ENCODE peak calls at places on chromosomes 4 and X, in nine cellular contexts. X, B, S, Z, V, Y, D, P and E are unnamed samples.

GRCh38 chrX:55624403-55624802 is 1.2 kb downstream of the FOXR2 start:
- DNase-seq in X (no peak), B (no peak), S (no peak), Z (no peak), V (no peak), Y (no peak), D (no peak), P (no peak), E (no peak)

GRCh38 chrX:3244203-3244743 is 102.2 kb downstream of the MXRA5 start:
- DNase-seq in X (no peak), B (no peak), S (peak), Z (no peak), V (no peak), Y (no peak), D (no peak), P (no peak), E (no peak)

GRCh38 chr4:37324526-37324925 is 80.0 kb downstream of the NWD2 start:
- DNase-seq in X (no peak), B (no peak), S (no peak), Z (no peak), V (no peak), Y (no peak), D (no peak), P (no peak), E (no peak)

GRCh38 chrX:118216488-118216887 is 99.9 kb upstream of the KLHL13 start:
- DNase-seq in X (no peak), B (no peak), S (no peak), Z (no peak), V (no peak), Y (peak), D (no peak), P (no peak), E (peak)

GRCh38 chr4:155587766-155588165 is 78.9 kb upstream of the GUCY1A1 start:
- DNase-seq in X (no peak), B (no peak), S (no peak), Z (no peak), V (no peak), Y (no peak), D (no peak), P (no peak), E (no peak)

GRCh38 chr4:144656857-144657256 is 10.9 kb downstream of the HHIP start:
- DNase-seq in X (no peak), B (no peak), S (no peak), Z (no peak), V (no peak), Y (no peak), D (no peak), P (no peak), E (no peak)

GRCh38 chrX:99301990-99302389 is 1108.1 kb downstream of the PCDH19 start:
- DNase-seq in X (no peak), B (no peak), S (no peak), Z (no peak), V (no peak), Y (peak), D (no peak), P (no peak), E (no peak)

GRCh38 chr4:36651253-36651652 is 369.8 kb downstream of the DTHD1 start:
- DNase-seq in X (no peak), B (peak), S (no peak), Z (no peak), V (no peak), Y (no peak), D (no peak), P (no peak), E (no peak)

GRCh38 chr4:40280586-40280985 is 54.5 kb upstream of the CHRNA9 start:
- DNase-seq in X (no peak), B (no peak), S (no peak), Z (no peak), V (no peak), Y (no peak), D (no peak), P (no peak), E (no peak)

GRCh38 chrX:46791927-46792825 is 33.3 kb upstream of the SLC9A7 start:
- DNase-seq in X (no peak), B (peak), S (peak), Z (no peak), V (peak), Y (peak), D (no peak), P (no peak), E (no peak)

GRCh38 chrX:20514358-20514757 is 247.6 kb upstream of the RPS6KA3 start:
- DNase-seq in X (no peak), B (no peak), S (peak), Z (no peak), V (no peak), Y (no peak), D (no peak), P (no peak), E (no peak)

GRCh38 chr4:76087007-76087769 is 12.7 kb downstream of the ART3 start:
- DNase-seq in X (peak), B (peak), S (peak), Z (no peak), V (peak), Y (peak), D (peak), P (peak), E (no peak)

GRCh38 chr4:109319684-109320083 is 17.2 kb upstream of the COL25A1 start:
- DNase-seq in X (no peak), B (no peak), S (no peak), Z (no peak), V (no peak), Y (no peak), D (no peak), P (no peak), E (no peak)

GRCh38 chr4:24001945-24002640 is 112.2 kb upstream of the PPARGC1A start:
- DNase-seq in X (no peak), B (no peak), S (no peak), Z (no peak), V (no peak), Y (no peak), D (no peak), P (no peak), E (no peak)

GRCh38 chr4:70931359-70931758 is 29.2 kb downstream of the MOB1B start:
- DNase-seq in X (no peak), B (no peak), S (no peak), Z (no peak), V (no peak), Y (no peak), D (no peak), P (no peak), E (no peak)

GRCh38 chr4:51831133-51831532 is 11.8 kb upstream of the DCUN1D4 start:
- DNase-seq in X (peak), B (peak), S (no peak), Z (peak), V (no peak), Y (peak), D (peak), P (peak), E (no peak)

GRCh38 chr4:27149541-27150212 is 289.0 kb downstream of the STIM2 start:
- DNase-seq in X (no peak), B (no peak), S (no peak), Z (no peak), V (no peak), Y (no peak), D (no peak), P (no peak), E (no peak)

GRCh38 chr4:153074501-153075255 is 129.6 kb upstream of the TRIM2 start:
- DNase-seq in X (no peak), B (no peak), S (no peak), Z (no peak), V (no peak), Y (no peak), D (no peak), P (no peak), E (no peak)

GRCh38 chrX:150324035-150324728 is 38.9 kb upstream of the MAMLD1 start:
- DNase-seq in X (no peak), B (no peak), S (peak), Z (no peak), V (no peak), Y (no peak), D (no peak), P (no peak), E (no peak)